ENCODE peak calls at places on chromosomes 5 and 9, in eight cellular contexts. R is sciatic nerve, G is right lobe of liver, Z is left colon, K is fibroblast of gingiva, N is nucleus accumbens, B is fibroblast of mammary gland, C is cardiac muscle cell. Y is an unnamed sample.

GRCh38 chr9:91221332-91221731 is 140.4 kb downstream of the AUH start:
- DNase-seq in R (no peak), G (no peak), Z (no peak), K (no peak), N (no peak), B (peak), C (peak), Y (peak)

GRCh38 chr5:142888469-142889085 is 118.4 kb downstream of the ARHGAP26 start:
- DNase-seq in R (no peak), G (no peak), Z (no peak), K (peak), N (no peak), B (peak), C (peak), Y (peak)

GRCh38 chr5:37757980-37758582 is 81.8 kb downstream of the GDNF start:
- DNase-seq in R (no peak), G (no peak), Z (no peak), K (peak), N (no peak), B (peak), C (peak), Y (no peak)

GRCh38 chr5:43631182-43631910 is 28.4 kb downstream of the NNT start:
- DNase-seq in R (no peak), G (peak), Z (no peak), K (peak), N (no peak), B (peak), C (peak), Y (peak)

GRCh38 chr5:140293091-140293996 is 9.6 kb downstream of the PFDN1 start:
- DNase-seq in R (no peak), G (no peak), Z (no peak), K (peak), N (no peak), B (peak), C (peak), Y (peak)

GRCh38 chr9:130689937-130690700 is 3.5 kb upstream of the EXOSC2 start:
- DNase-seq in R (peak), G (no peak), Z (peak), K (peak), N (no peak), B (peak), C (peak), Y (peak)

GRCh38 chr5:34899066-34899465 is 16.2 kb downstream of the RAD1 start:
- DNase-seq in R (no peak), G (no peak), Z (no peak), K (no peak), N (no peak), B (no peak), C (no peak), Y (no peak)

GRCh38 chr5:54861212-54861894 is 124.0 kb downstream of the ESM1 start:
- DNase-seq in R (no peak), G (no peak), Z (no peak), K (peak), N (no peak), B (peak), C (peak), Y (peak)

GRCh38 chr9:108511200-108511756 is 344.5 kb downstream of the ACTL7B start:
- DNase-seq in R (no peak), G (no peak), Z (no peak), K (peak), N (no peak), B (peak), C (peak), Y (no peak)

GRCh38 chr9:110040788-110041187 is 167.2 kb downstream of the C9orf152 start:
- DNase-seq in R (no peak), G (no peak), Z (no peak), K (peak), N (no peak), B (peak), C (peak), Y (peak)

GRCh38 chr5:127400946-127401670 is 110.5 kb downstream of the MEGF10 start:
- DNase-seq in R (no peak), G (no peak), Z (no peak), K (peak), N (no peak), B (no peak), C (no peak), Y (peak)

GRCh38 chr9:121340676-121341392 is 29.2 kb downstream of the STOM start:
- DNase-seq in R (no peak), G (no peak), Z (no peak), K (no peak), N (no peak), B (no peak), C (no peak), Y (no peak)

GRCh38 chr5:171308453-171309275 is at the start of gene TLX3:
- DNase-seq in R (no peak), G (no peak), Z (no peak), K (no peak), N (no peak), B (no peak), C (peak), Y (peak)

GRCh38 chr5:9265391-9266287 is 280.2 kb downstream of the SEMA5A start:
- DNase-seq in R (no peak), G (no peak), Z (no peak), K (peak), N (no peak), B (peak), C (peak), Y (peak)

GRCh38 chr5:145988993-145989392 is 52.6 kb downstream of the SH3RF2 start:
- DNase-seq in R (no peak), G (no peak), Z (no peak), K (no peak), N (no peak), B (no peak), C (no peak), Y (no peak)

GRCh38 chr5:58019614-58020013 is 440.3 kb downstream of the PLK2 start:
- DNase-seq in R (peak), G (peak), Z (peak), K (peak), N (no peak), B (no peak), C (peak), Y (peak)

GRCh38 chr5:108730617-108731340 is 16.9 kb upstream of the FER start:
- DNase-seq in R (no peak), G (no peak), Z (no peak), K (no peak), N (no peak), B (peak), C (no peak), Y (no peak)

Y was measured in astrocyte of the hippocampus.